ENCODE peak calls at places on chromosome 10, in four cellular contexts. Z is sigmoid colon, A is prostate gland, S is SK-N-SH. B is an unnamed sample.

GRCh38 chr10:79229081-79229541 is 118.2 kb upstream of the PPIF start:
- DNase-seq in Z (no peak), A (no peak), S (peak), B (no peak)

GRCh38 chr10:28991326-28991725 is 297.5 kb upstream of the LYZL1 start:
- DNase-seq in A (no peak), S (no peak), Z (no peak), B (no peak)

GRCh38 chr10:46096426-46096825 is 50.4 kb upstream of the MSMB start:
- DNase-seq in S (no peak), A (no peak), Z (no peak), B (no peak)

GRCh38 chr10:122163182-122164027 is 107.7 kb upstream of the BTBD16 start:
- DNase-seq in S (peak), Z (no peak), A (no peak), B (no peak)

GRCh38 chr10:29849886-29850285 is 209.5 kb downstream of the JCAD start:
- DNase-seq in A (no peak), Z (no peak), S (no peak), B (no peak)

GRCh38 chr10:17649052-17649451 is 5.1 kb downstream of the STAM start:
- DNase-seq in Z (no peak), S (no peak), A (no peak), B (no peak)

GRCh38 chr10:122241836-122242235 is 29.3 kb upstream of the BTBD16 start:
- DNase-seq in Z (no peak), A (no peak), S (no peak), B (no peak)

GRCh38 chr10:6069101-6069931 is 7.1 kb upstream of the IL2RA start:
- DNase-seq in A (no peak), S (no peak), Z (peak), B (no peak)

GRCh38 chr10:21174670-21175495 is 277.8 kb upstream of the NEBL start:
- DNase-seq in Z (no peak), A (peak), S (no peak), B (no peak)

GRCh38 chr10:47042815-47043750 is 131.9 kb downstream of the PTPN20 start:
- DNase-seq in S (no peak), A (no peak), Z (peak), B (no peak)

GRCh38 chr10:103262229-103262628 is 14.7 kb upstream of the INA start:
- DNase-seq in Z (no peak), S (no peak), A (no peak), B (no peak)

GRCh38 chr10:6173203-6173602 is 29.5 kb upstream of the PFKFB3 start:
- DNase-seq in Z (no peak), S (no peak), A (no peak), B (no peak)

GRCh38 chr10:91521444-91521843 is 111.3 kb downstream of the HECTD2 start:
- DNase-seq in Z (no peak), S (no peak), A (no peak), B (no peak)

GRCh38 chr10:22006379-22006884 is 2.9 kb upstream of the DNAJC1 start:
- DNase-seq in Z (no peak), A (no peak), S (no peak), B (no peak)

GRCh38 chr10:5775705-5776104 is 37.5 kb downstream of the GDI2 start:
- DNase-seq in S (no peak), Z (no peak), A (no peak), B (no peak)

GRCh38 chr10:29798876-29799690 is 164.3 kb upstream of the SVIL start:
- DNase-seq in A (no peak), Z (no peak), S (no peak), B (no peak)

GRCh38 chr10:124898493-124898892 is 43.4 kb upstream of the ZRANB1 start:
- DNase-seq in S (no peak), A (no peak), Z (no peak), B (no peak)

GRCh38 chr10:5971315-5971832 is 6.0 kb downstream of the IL15RA start:
- DNase-seq in S (no peak), Z (peak), A (no peak), B (no peak)

GRCh38 chr10:57049096-57049495 is 688.0 kb upstream of the ZWINT start:
- DNase-seq in Z (no peak), A (no peak), S (no peak), B (no peak)

GRCh38 chr10:63217120-63217605 is 84.0 kb downstream of the NRBF2 start:
- DNase-seq in S (peak), Z (no peak), A (peak), B (no peak)

GRCh38 chr10:118621304-118621942 is 26.0 kb upstream of the PRLHR start:
- DNase-seq in S (peak), A (peak), Z (no peak), B (peak)

GRCh38 chr10:30431435-30431911 is 2.5 kb upstream of the MAP3K8 start:
- DNase-seq in A (no peak), S (no peak), Z (no peak), B (no peak)

GRCh38 chr10:114110174-114110972 is 63.6 kb downstream of the CCDC186 start:
- DNase-seq in A (no peak), S (no peak), Z (no peak), B (no peak)

GRCh38 chr10:73044378-73045285 is 52.0 kb downstream of the P4HA1 start:
- DNase-seq in S (no peak), Z (no peak), A (no peak), B (no peak)

GRCh38 chr10:63115732-63116383 is 17.3 kb upstream of the NRBF2 start:
- DNase-seq in S (no peak), A (peak), Z (peak), B (no peak)

GRCh38 chr10:130392031-130392430 is 255.8 kb downstream of the GLRX3 start:
- DNase-seq in A (no peak), S (no peak), Z (peak), B (no peak)

GRCh38 chr10:76324283-76324682 is 892.9 kb downstream of the LRMDA start:
- DNase-seq in Z (peak), A (peak), S (no peak), B (no peak)

GRCh38 chr10:128781636-128782035 is 655.4 kb upstream of the MKI67 start:
- DNase-seq in Z (no peak), A (no peak), S (no peak), B (no peak)

GRCh38 chr10:59079386-59080226 is 96.8 kb upstream of the PHYHIPL start:
- DNase-seq in S (no peak), A (no peak), Z (no peak), B (no peak)
- TF ChIP-seq POLR2AphosphoS5 in S (peak), A (no peak), Z (no peak), B (no peak)

GRCh38 chr10:110813743-110814472 is 57.8 kb upstream of the PDCD4 start:
- DNase-seq in S (no peak), Z (peak), A (no peak), B (no peak)

GRCh38 chr10:110812583-110812982 is 59.1 kb upstream of the PDCD4 start:
- DNase-seq in A (no peak), Z (no peak), S (no peak), B (no peak)

GRCh38 chr10:110818311-110819257 is 53.1 kb upstream of the PDCD4 start:
- DNase-seq in A (peak), Z (peak), S (no peak), B (no peak)

GRCh38 chr10:110817614-110818013 is 54.1 kb upstream of the PDCD4 start:
- DNase-seq in S (no peak), A (no peak), Z (peak), B (no peak)

GRCh38 chr10:110815354-110816004 is 56.2 kb upstream of the PDCD4 start:
- DNase-seq in A (no peak), S (no peak), Z (peak), B (no peak)
- TF ChIP-seq POLR2AphosphoS5 in A (no peak), S (no peak), Z (no peak), B (no peak)

GRCh38 chr10:283916-284356 is 148.7 kb downstream of the ZMYND11 start:
- DNase-seq in S (no peak), A (no peak), Z (no peak), B (no peak)

GRCh38 chr10:283140-283479 is 147.9 kb downstream of the ZMYND11 start:
- DNase-seq in Z (no peak), S (no peak), A (no peak), B (no peak)

GRCh38 chr10:287029-287428 is 151.8 kb downstream of the ZMYND11 start:
- DNase-seq in Z (no peak), S (no peak), A (no peak), B (no peak)

GRCh38 chr10:287814-288213 is 152.6 kb downstream of the ZMYND11 start:
- DNase-seq in A (no peak), S (no peak), Z (no peak), B (no peak)

GRCh38 chr10:285216-285967 is 150.1 kb downstream of the ZMYND11 start:
- DNase-seq in A (no peak), Z (peak), S (no peak), B (no peak)
- TF ChIP-seq POLR2AphosphoS5 in A (no peak), Z (no peak), S (no peak), B (no peak)

GRCh38 chr10:14510346-14510745 is 179.6 kb upstream of the FRMD4A start:
- DNase-seq in S (no peak), A (no peak), Z (no peak), B (no peak)

GRCh38 chr10:14508725-14509124 is 178.0 kb upstream of the FRMD4A start:
- DNase-seq in S (no peak), Z (no peak), A (no peak), B (no peak)

GRCh38 chr10:14518141-14518540 is 187.4 kb upstream of the FRMD4A start:
- DNase-seq in S (no peak), A (no peak), Z (no peak), B (no peak)

GRCh38 chr10:14507721-14508120 is 177.0 kb upstream of the FRMD4A start:
- DNase-seq in S (no peak), A (no peak), Z (no peak), B (no peak)

DNA sequence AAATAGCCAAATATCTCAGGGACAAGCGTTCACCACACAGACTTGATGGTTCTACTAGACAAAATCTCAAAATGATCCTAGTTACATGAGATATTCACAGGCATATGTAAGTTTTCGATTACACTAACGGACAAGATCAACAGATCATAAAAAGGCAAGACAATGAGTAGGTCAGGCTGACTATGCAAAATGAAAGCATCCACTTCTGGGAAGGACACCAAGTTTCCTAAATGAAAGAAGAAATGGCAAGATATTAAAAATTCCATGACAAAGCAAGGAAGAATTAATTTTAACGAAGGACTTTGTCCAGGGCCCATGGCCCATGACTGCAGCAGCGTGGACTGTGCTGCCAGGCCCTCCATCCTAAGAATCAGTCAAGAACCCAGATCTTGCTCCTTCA is 182.3 kb upstream of the FRMD4A start:
- DNase-seq in A (no peak), Z (no peak), S (no peak), B (no peak)
- TF ChIP-seq POLR2AphosphoS5 in A (peak), Z (peak), S (no peak), B (no peak)

DNA sequence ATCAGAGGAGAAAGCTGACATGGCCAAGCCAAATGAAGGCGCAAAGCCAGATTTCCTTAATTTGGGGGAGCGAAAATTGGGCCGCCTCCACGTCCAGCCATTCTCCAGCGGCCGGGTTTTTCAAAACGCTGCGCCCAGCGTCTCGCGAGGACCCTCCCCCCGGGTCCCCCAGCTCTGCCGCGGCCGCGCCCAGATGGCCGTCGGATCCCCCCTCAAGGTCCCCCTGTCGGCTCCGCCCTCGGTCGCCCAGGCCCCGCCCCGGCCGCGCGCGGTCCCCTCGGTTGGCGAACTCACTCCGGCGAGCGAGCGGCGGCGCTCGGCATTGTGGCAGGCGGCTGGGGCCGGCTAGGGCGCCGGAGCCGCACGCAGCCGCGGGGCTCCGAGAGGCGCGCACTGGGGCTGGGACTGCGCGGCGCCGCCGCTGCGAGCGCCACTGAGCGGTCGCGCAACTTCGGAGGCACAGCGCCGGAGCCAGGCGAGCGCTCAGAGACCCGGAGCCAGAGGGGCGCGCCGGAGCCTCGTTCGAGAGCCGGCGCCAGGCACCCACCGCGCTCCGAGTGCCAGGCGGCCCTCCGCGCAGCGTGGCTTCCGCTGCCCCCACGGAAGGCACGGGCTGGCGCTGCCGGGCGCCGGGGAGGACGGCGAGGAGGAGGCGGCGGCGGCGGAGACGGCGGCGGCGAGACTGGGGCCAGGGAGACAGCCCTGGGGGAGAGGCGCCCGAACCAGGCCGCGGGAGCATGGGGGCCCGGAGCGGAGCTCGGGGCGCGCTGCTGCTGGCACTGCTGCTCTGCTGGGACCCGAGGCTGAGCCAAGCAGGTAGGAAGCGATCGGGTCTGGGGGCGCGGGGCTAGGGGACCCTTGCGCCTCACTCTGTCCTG is at the start of gene UNC5B:
- DNase-seq in A (peak), Z (peak), S (peak), B (no peak)
- TF ChIP-seq POLR2AphosphoS5 in A (peak), Z (peak), S (peak), B (no peak)

GRCh38 chr10:132331259-132331955 is 586 bp upstream of the LRRC27 start:
- DNase-seq in Z (no peak), A (no peak), S (no peak), B (no peak)
- TF ChIP-seq POLR2AphosphoS5 in Z (peak), A (no peak), S (peak), B (peak)

DNA sequence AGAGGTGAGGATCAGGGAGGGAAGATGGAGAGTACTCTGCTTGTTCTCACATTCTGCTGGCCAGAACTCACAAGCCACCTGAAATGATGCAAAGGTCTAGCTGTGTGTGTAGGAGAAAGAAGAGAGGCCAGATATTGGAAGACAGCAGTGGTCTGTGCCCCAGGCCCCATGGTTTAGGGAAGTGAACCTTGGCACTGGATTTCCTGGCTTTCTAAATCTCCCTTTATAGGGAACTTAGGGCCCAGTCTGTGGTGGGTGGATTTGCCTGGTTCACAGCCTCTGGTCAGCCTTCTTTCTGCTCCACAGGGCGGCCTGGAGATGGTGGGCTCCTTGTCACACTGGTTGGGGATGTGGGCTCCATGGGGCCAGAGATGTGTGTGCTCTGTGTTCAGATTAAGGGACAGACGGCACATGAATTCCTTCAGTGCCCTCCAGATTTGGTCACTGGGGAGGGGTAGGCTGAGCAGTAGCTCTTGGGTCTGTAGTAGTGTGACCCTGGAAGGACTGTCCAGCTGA is 9.5 kb upstream of the SH2D4B start:
- DNase-seq in S (no peak), Z (no peak), A (no peak), B (no peak)
- TF ChIP-seq POLR2AphosphoS5 in S (no peak), Z (no peak), A (no peak), B (no peak)

GRCh38 chr10:71945819-71946474 is 18.2 kb upstream of the CHST3 start:
- DNase-seq in S (no peak), Z (no peak), A (no peak), B (no peak)
- TF ChIP-seq POLR2AphosphoS5 in S (no peak), Z (no peak), A (no peak), B (no peak)

GRCh38 chr10:112383325-112383724 is 9.4 kb downstream of the ACSL5 start:
- DNase-seq in Z (no peak), A (no peak), S (no peak), B (no peak)
- TF ChIP-seq POLR2AphosphoS5 in Z (no peak), A (no peak), S (no peak), B (no peak)

GRCh38 chr10:93408788-93409187 is 73.3 kb downstream of the MYOF start:
- DNase-seq in A (no peak), Z (no peak), S (no peak), B (no peak)
- TF ChIP-seq POLR2AphosphoS5 in A (no peak), Z (no peak), S (no peak), B (no peak)